ENCODE peak calls at places on chromosomes 3 and 15, in four cellular contexts. X is GM23248, W is neural progenitor cell, G is GM23338. V is an unnamed sample.
A peak's percentile ranks its signal among the peaks of the same experiment; 100 is the strongest.

GRCh38 chr15:42729409-42729808 is 7.5 kb downstream of the CDAN1 start:
- DNase-seq in X (no peak), W (no peak), G (no peak), V (no peak)

GRCh38 chr15:32042269-32042996 is 12.1 kb downstream of the CHRNA7 start:
- DNase-seq in X (peak; percentile 19), W (no peak), G (no peak), V (no peak)

GRCh38 chr3:14434541-14435151 is 32.2 kb downstream of the SLC6A6 start:
- DNase-seq in X (peak; percentile 26), W (no peak), G (no peak), V (peak; percentile 42)

GRCh38 chr3:71589132-71589531 is 5.6 kb upstream of the FOXP1 start:
- DNase-seq in X (no peak), W (no peak), G (no peak), V (no peak)

GRCh38 chr15:99165956-99166689 is 61.2 kb downstream of the SYNM start:
- DNase-seq in X (no peak), W (no peak), G (no peak), V (no peak)

GRCh38 chr15:92418864-92419263 is 25.2 kb downstream of the ST8SIA2 start:
- DNase-seq in X (no peak), W (no peak), G (peak; percentile 23), V (no peak)

GRCh38 chr3:146283796-146284485 is 33.0 kb upstream of the PLSCR4 start:
- DNase-seq in X (no peak), W (no peak), G (no peak), V (no peak)

GRCh38 chr3:35088943-35089342 is 550.4 kb upstream of the ARPP21 start:
- DNase-seq in X (no peak), W (no peak), G (no peak), V (no peak)

GRCh38 chr3:186496016-186496415 is 48.2 kb downstream of the CRYGS start:
- DNase-seq in X (no peak), W (no peak), G (no peak), V (no peak)

GRCh38 chr3:38587548-38588131 is 61.8 kb downstream of the SCN5A start:
- DNase-seq in X (no peak), W (no peak), G (no peak), V (no peak)

GRCh38 chr15:85792872-85793621 is 1.7 kb downstream of the KLHL25 start:
- DNase-seq in X (peak; percentile 36), W (no peak), G (no peak), V (no peak)

GRCh38 chr3:14275962-14276909 is 97.6 kb downstream of the LSM3 start:
- DNase-seq in X (peak; percentile 26), W (no peak), G (no peak), V (no peak)

GRCh38 chr15:100224206-100225185 is 117.3 kb downstream of the ADAMTS17 start:
- DNase-seq in X (no peak), W (no peak), G (peak; percentile 33), V (peak; percentile 67)

GRCh38 chr3:164452707-164453106 is 625.6 kb downstream of the SI start:
- DNase-seq in X (peak; percentile 64), W (no peak), G (no peak), V (no peak)

GRCh38 chr3:79368403-79368802 is 399.4 kb downstream of the ROBO1 start:
- DNase-seq in X (no peak), W (no peak), G (peak; percentile 29), V (no peak)

GRCh38 chr3:25156526-25157075 is 271.5 kb upstream of the RARB start:
- DNase-seq in X (peak; percentile 48), W (peak; percentile 70), G (peak; percentile 60), V (peak; percentile 6)

GRCh38 chr3:150184426-150185071 is 213.9 kb upstream of the PFN2 start:
- DNase-seq in X (peak; percentile 32), W (no peak), G (no peak), V (peak; percentile 73)

GRCh38 chr3:50572158-50572557 is 2.8 kb downstream of the HEMK1 start:
- DNase-seq in X (peak; percentile 84), W (peak; percentile 71), G (peak; percentile 81), V (peak; percentile 70)

GRCh38 chr3:70096376-70097055 is 97.0 kb downstream of the SAMMSON start:
- DNase-seq in X (no peak), W (no peak), G (no peak), V (no peak)

DNA sequence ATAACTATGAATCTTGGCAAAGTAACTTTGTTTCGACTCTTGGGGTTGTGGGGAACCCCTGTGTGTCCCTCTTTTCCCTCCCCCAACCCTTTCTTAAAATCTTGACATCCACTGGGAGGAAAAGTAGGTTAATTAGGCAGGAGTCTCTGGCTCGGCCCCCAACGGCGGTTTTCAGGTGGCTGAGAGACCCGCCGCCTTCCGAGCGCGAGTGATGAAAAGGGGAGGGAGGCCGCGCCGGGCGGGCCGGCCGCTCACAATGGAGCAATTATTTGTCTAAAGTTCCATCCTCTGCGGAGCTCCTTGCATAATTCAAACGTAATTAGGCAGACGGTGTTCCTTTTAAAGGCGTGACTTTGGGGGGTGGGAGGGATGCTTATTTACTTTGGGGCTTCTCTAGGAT is 51.7 kb downstream of the ZIC4 start:
- DNase-seq in X (no peak), W (peak; percentile 93), G (peak; percentile 65), V (no peak)
- H3K4me3 ChIP-seq in X (no peak overlapping the region), W (peak overlapping the region; percentile 41), G (peak overlapping the region; percentile 51), V (no peak overlapping the region)

GRCh38 chr15:87564666-87565065 is 691.9 kb downstream of the NTRK3 start:
- DNase-seq in X (no peak), W (peak; percentile 17), G (no peak), V (no peak)

GRCh38 chr15:87557871-87558270 is 698.7 kb downstream of the NTRK3 start:
- DNase-seq in X (no peak), W (no peak), G (no peak), V (no peak)

GRCh38 chr15:87562203-87562602 is 694.3 kb downstream of the NTRK3 start:
- DNase-seq in X (no peak), W (no peak), G (peak; percentile 19), V (no peak)

GRCh38 chr15:87563840-87564239 is 692.7 kb downstream of the NTRK3 start:
- DNase-seq in X (no peak), W (no peak), G (no peak), V (no peak)

GRCh38 chr15:87561641-87562040 is 694.9 kb downstream of the NTRK3 start:
- DNase-seq in X (no peak), W (no peak), G (no peak), V (no peak)
- H3F3A ChIP-seq in X (no peaks in the 10 kb centered on the region), W (no peaks in the 10 kb centered on the region), G (no peaks in the 10 kb centered on the region), V (no peaks in the 10 kb centered on the region)

DNA sequence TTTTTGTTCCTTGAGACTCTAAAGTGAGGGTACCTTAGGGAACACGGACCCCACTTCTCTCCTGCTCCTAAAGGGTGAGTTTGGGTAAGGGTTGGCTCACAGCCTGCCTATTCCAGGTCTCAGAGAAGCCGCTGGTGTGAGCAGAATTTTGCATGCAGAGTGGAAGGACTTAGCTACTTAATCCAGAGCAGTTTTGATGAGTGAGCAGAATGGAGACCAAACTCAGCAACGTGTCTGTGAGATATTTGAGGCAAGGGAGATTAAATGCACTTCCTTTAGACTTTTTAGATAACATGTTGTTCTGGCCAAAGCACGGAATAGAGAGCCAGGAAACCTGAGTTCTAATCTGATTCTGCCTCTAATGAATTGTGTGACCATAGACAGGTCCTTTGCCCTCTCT is 5.1 kb downstream of the SLC24A1 start:
- DNase-seq in X (no peak), W (no peak), G (no peak), V (no peak)
- H3K4me3 ChIP-seq in X (no peak overlapping the region), W (no peak overlapping the region), G (no peak overlapping the region), V (no peak overlapping the region)

GRCh38 chr15:68188647-68189046 is 16.5 kb downstream of the CALML4 start:
- DNase-seq in X (no peak), W (no peak), G (no peak), V (no peak)

GRCh38 chr15:68183886-68184285 is 21.2 kb downstream of the CALML4 start:
- DNase-seq in X (peak; percentile 40), W (no peak), G (no peak), V (no peak)

GRCh38 chr15:68187559-68187958 is 17.6 kb downstream of the CALML4 start:
- DNase-seq in X (peak; percentile 50), W (no peak), G (no peak), V (no peak)

GRCh38 chr15:68184616-68185470 is 20.3 kb downstream of the CALML4 start:
- DNase-seq in X (no peak), W (no peak), G (no peak), V (no peak)

DNA sequence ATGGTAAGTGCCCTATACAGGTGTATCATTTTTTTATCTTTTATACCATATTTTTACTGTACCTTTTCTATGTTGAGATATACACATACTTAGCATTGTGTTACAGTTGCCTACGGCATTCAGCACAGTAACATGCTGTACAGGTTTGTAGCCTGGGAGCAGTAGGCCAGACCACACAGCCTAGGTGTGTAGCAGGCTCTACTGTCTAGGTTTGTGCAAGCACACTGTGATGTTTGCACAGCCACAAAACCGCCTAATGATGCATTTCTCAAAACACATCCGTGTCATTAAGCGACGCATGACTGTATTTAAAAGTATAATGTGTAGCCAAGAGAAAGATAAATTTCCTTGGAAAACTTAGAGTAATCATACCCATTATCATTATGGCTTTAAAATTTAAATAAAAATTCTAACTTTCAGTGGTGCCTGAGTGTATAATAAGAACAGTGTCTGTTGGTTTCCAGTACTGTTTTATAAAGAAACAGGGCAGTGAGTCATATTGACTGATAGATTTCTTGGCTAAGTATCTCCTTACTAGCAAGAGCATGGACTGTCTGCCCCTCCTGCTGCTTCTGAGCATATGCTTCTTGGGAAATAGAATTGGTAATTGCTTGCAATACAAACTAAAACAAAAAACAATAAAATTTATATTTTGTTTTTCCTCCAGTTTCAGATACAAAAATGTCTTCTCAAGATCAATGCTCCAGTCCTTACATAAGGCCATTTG is 18.3 kb downstream of the CALML4 start:
- DNase-seq in X (peak; percentile 84), W (no peak), G (no peak), V (no peak)
- H3F3A ChIP-seq in X (peaks cover 34% of the 10 kb centered on the region), W (peaks cover 8% of the 10 kb centered on the region), G (no peaks in the 10 kb centered on the region), V (no peaks in the 10 kb centered on the region)

GRCh38 chr15:39578851-39579486 is 1.9 kb upstream of the THBS1 start:
- DNase-seq in X (peak; percentile 42), W (peak; percentile 50), G (peak; percentile 50), V (no peak)
- H3K4me3 ChIP-seq in X (peak overlapping the region; percentile 74), W (no peak overlapping the region), G (peak overlapping the region; percentile 1), V (peak overlapping the region; percentile 70)

GRCh38 chr15:75211436-75212199 is 9.9 kb downstream of the C15orf39 start:
- DNase-seq in X (no peak), W (no peak), G (no peak), V (no peak)
- H3F3A ChIP-seq in X (no peaks in the 10 kb centered on the region), W (no peaks in the 10 kb centered on the region), G (no peaks in the 10 kb centered on the region), V (peaks cover 55% of the 10 kb centered on the region)

GRCh38 chr15:82681371-82681770 is 28.3 kb downstream of the AP3B2 start:
- DNase-seq in X (no peak), W (no peak), G (peak; percentile 5), V (no peak)

GRCh38 chr15:82679626-82680199 is 30.0 kb downstream of the AP3B2 start:
- DNase-seq in X (no peak), W (no peak), G (peak; percentile 70), V (no peak)

GRCh38 chr15:82677720-82678323 is 30.7 kb upstream of the CPEB1 start:
- DNase-seq in X (no peak), W (no peak), G (no peak), V (no peak)

GRCh38 chr15:82674873-82675272 is 27.7 kb upstream of the CPEB1 start:
- DNase-seq in X (no peak), W (no peak), G (no peak), V (no peak)

GRCh38 chr15:82680200-82681102 is 29.2 kb downstream of the AP3B2 start:
- DNase-seq in X (no peak), W (peak; percentile 89), G (peak; percentile 94), V (no peak)
- H3K4me3 ChIP-seq in X (no peak overlapping the region), W (peak overlapping the region; percentile 66), G (peak overlapping the region; percentile 92), V (no peak overlapping the region)